ENCODE peak calls at places on chromosome 3, in seven cellular contexts. K is adrenal gland; A is fibroblast of mammary gland; X is AG09309; O is psoas muscle; F is activated CD8-positive, alpha-beta memory T cell treated with anti-CD3 and anti-CD28 coated beads, Interleukin-2, amount 50 U/mL, for 4 hours; L is substantia nigra. Q is an unnamed sample.

GRCh38 chr3:159762981-159763465 is 225.6 kb upstream of the IL12A start:
- DNase-seq in K (peak), L (peak), X (peak), O (peak), A (peak), F (no peak), Q (peak)

GRCh38 chr3:190785047-190785446 is 77.4 kb downstream of the GMNC start:
- DNase-seq in K (no peak), O (no peak), F (no peak), L (no peak), A (no peak), X (no peak), Q (no peak)

GRCh38 chr3:130896101-130896500 is 2.2 kb downstream of the ATP2C1 start:
- DNase-seq in K (no peak), A (no peak), X (no peak), L (no peak), O (no peak), F (no peak), Q (no peak)

GRCh38 chr3:66456711-66457173 is 44.1 kb downstream of the LRIG1 start:
- DNase-seq in A (no peak), O (peak), X (no peak), K (no peak), L (peak), F (no peak), Q (no peak)

GRCh38 chr3:28758115-28758514 is 409.5 kb upstream of the AZI2 start:
- DNase-seq in O (no peak), K (no peak), F (no peak), L (no peak), X (no peak), A (no peak), Q (no peak)

GRCh38 chr3:60133269-60133877 is 1083.5 kb upstream of the CFAP20DC start:
- DNase-seq in L (no peak), X (no peak), O (no peak), A (no peak), K (no peak), F (no peak), Q (no peak)

GRCh38 chr3:120473896-120474675 is 23.3 kb upstream of the FSTL1 start:
- DNase-seq in X (no peak), A (no peak), O (no peak), L (no peak), K (no peak), F (no peak), Q (no peak)

GRCh38 chr3:50146316-50146901 is 8.7 kb upstream of the SEMA3F start:
- DNase-seq in O (no peak), K (no peak), A (no peak), F (no peak), X (no peak), L (no peak), Q (no peak)

GRCh38 chr3:32457971-32458471 is 44.6 kb downstream of the CMTM6 start:
- DNase-seq in X (no peak), F (peak), O (no peak), A (no peak), K (peak), L (no peak), Q (no peak)

GRCh38 chr3:123559040-123559861 is 25.6 kb downstream of the HACD2 start:
- DNase-seq in O (no peak), A (peak), L (no peak), K (peak), F (no peak), X (no peak), Q (peak)